ENCODE peak calls at places on chromosomes 5 and 9, in nine cellular contexts. One of them, this sample, is unnamed.

GRCh38 chr9:92664394-92665152 is 5.4 kb downstream of the IPPK start:
- DNase-seq in HTR-8/SVneo: no peak
- DNase-seq in LoVo: no peak
- DNase-seq in right lobe of liver: no peak
- DNase-seq in nephron progenitor cell: no peak
- DNase-seq in activated T-cell treated with anti-CD3 and anti-CD28 coated beads, Interleukin-2, amount 50 U/mL, for 24 hours: peak; percentile 34
- DNase-seq in heart left ventricle: no peak
- DNase-seq in amniotic epithelial cell: no peak
- DNase-seq in stimulated activated effector memory CD8-positive, alpha-beta T cell treated with anti-CD3 and anti-CD28 coated beads, Interleukin-12 subunit alpha, Interleukin-12 subunit beta, amount 100 ng/mL, for 72 hours: no peak
- DNase-seq in this sample: peak; percentile 61

GRCh38 chr9:91882628-91883027 is 67.4 kb downstream of the ROR2 start:
- DNase-seq in HTR-8/SVneo: no peak
- DNase-seq in LoVo: no peak
- DNase-seq in right lobe of liver: no peak
- DNase-seq in nephron progenitor cell: no peak
- DNase-seq in activated T-cell treated with anti-CD3 and anti-CD28 coated beads, Interleukin-2, amount 50 U/mL, for 24 hours: no peak
- DNase-seq in heart left ventricle: no peak
- DNase-seq in amniotic epithelial cell: no peak
- DNase-seq in stimulated activated effector memory CD8-positive, alpha-beta T cell treated with anti-CD3 and anti-CD28 coated beads, Interleukin-12 subunit alpha, Interleukin-12 subunit beta, amount 100 ng/mL, for 72 hours: no peak
- DNase-seq in this sample: no peak

GRCh38 chr5:15550502-15551115 is 50.6 kb downstream of the FBXL7 start:
- DNase-seq in HTR-8/SVneo: no peak
- DNase-seq in LoVo: no peak
- DNase-seq in right lobe of liver: no peak
- DNase-seq in nephron progenitor cell: no peak
- DNase-seq in activated T-cell treated with anti-CD3 and anti-CD28 coated beads, Interleukin-2, amount 50 U/mL, for 24 hours: no peak
- DNase-seq in heart left ventricle: no peak
- DNase-seq in amniotic epithelial cell: no peak
- DNase-seq in stimulated activated effector memory CD8-positive, alpha-beta T cell treated with anti-CD3 and anti-CD28 coated beads, Interleukin-12 subunit alpha, Interleukin-12 subunit beta, amount 100 ng/mL, for 72 hours: no peak
- DNase-seq in this sample: no peak

GRCh38 chr5:112183103-112183634 is 235.9 kb downstream of the EPB41L4A start:
- DNase-seq in HTR-8/SVneo: no peak
- DNase-seq in LoVo: no peak
- DNase-seq in right lobe of liver: no peak
- DNase-seq in nephron progenitor cell: peak; percentile 22
- DNase-seq in activated T-cell treated with anti-CD3 and anti-CD28 coated beads, Interleukin-2, amount 50 U/mL, for 24 hours: no peak
- DNase-seq in heart left ventricle: no peak
- DNase-seq in amniotic epithelial cell: peak; percentile 55
- DNase-seq in stimulated activated effector memory CD8-positive, alpha-beta T cell treated with anti-CD3 and anti-CD28 coated beads, Interleukin-12 subunit alpha, Interleukin-12 subunit beta, amount 100 ng/mL, for 72 hours: no peak
- DNase-seq in this sample: no peak

GRCh38 chr9:27431573-27431972 is 92.5 kb upstream of the IFNK start:
- DNase-seq in HTR-8/SVneo: no peak
- DNase-seq in LoVo: no peak
- DNase-seq in right lobe of liver: no peak
- DNase-seq in nephron progenitor cell: no peak
- DNase-seq in activated T-cell treated with anti-CD3 and anti-CD28 coated beads, Interleukin-2, amount 50 U/mL, for 24 hours: no peak
- DNase-seq in heart left ventricle: no peak
- DNase-seq in amniotic epithelial cell: peak; percentile 11
- DNase-seq in stimulated activated effector memory CD8-positive, alpha-beta T cell treated with anti-CD3 and anti-CD28 coated beads, Interleukin-12 subunit alpha, Interleukin-12 subunit beta, amount 100 ng/mL, for 72 hours: no peak
- DNase-seq in this sample: no peak

GRCh38 chr5:152505442-152506042 is 100.5 kb upstream of the NMUR2 start:
- DNase-seq in HTR-8/SVneo: peak; percentile 27
- DNase-seq in LoVo: peak; percentile 54
- DNase-seq in right lobe of liver: no peak
- DNase-seq in nephron progenitor cell: peak; percentile 54
- DNase-seq in activated T-cell treated with anti-CD3 and anti-CD28 coated beads, Interleukin-2, amount 50 U/mL, for 24 hours: no peak
- DNase-seq in heart left ventricle: peak; percentile 48
- DNase-seq in amniotic epithelial cell: peak; percentile 45
- DNase-seq in stimulated activated effector memory CD8-positive, alpha-beta T cell treated with anti-CD3 and anti-CD28 coated beads, Interleukin-12 subunit alpha, Interleukin-12 subunit beta, amount 100 ng/mL, for 72 hours: peak; percentile 17
- DNase-seq in this sample: peak; percentile 69

GRCh38 chr5:603081-603998 is 8.8 kb upstream of the CEP72 start:
- DNase-seq in HTR-8/SVneo: no peak
- DNase-seq in LoVo: no peak
- DNase-seq in right lobe of liver: peak; percentile 39
- DNase-seq in nephron progenitor cell: no peak
- DNase-seq in activated T-cell treated with anti-CD3 and anti-CD28 coated beads, Interleukin-2, amount 50 U/mL, for 24 hours: peak; percentile 9
- DNase-seq in heart left ventricle: no peak
- DNase-seq in amniotic epithelial cell: no peak
- DNase-seq in stimulated activated effector memory CD8-positive, alpha-beta T cell treated with anti-CD3 and anti-CD28 coated beads, Interleukin-12 subunit alpha, Interleukin-12 subunit beta, amount 100 ng/mL, for 72 hours: no peak
- DNase-seq in this sample: peak; percentile 56

GRCh38 chr5:119470851-119471451 is 18.7 kb downstream of the HSD17B4 start:
- DNase-seq in HTR-8/SVneo: peak; percentile 15
- DNase-seq in LoVo: peak; percentile 29
- DNase-seq in right lobe of liver: no peak
- DNase-seq in nephron progenitor cell: peak; percentile 4
- DNase-seq in activated T-cell treated with anti-CD3 and anti-CD28 coated beads, Interleukin-2, amount 50 U/mL, for 24 hours: no peak
- DNase-seq in heart left ventricle: no peak
- DNase-seq in amniotic epithelial cell: peak; percentile 44
- DNase-seq in stimulated activated effector memory CD8-positive, alpha-beta T cell treated with anti-CD3 and anti-CD28 coated beads, Interleukin-12 subunit alpha, Interleukin-12 subunit beta, amount 100 ng/mL, for 72 hours: no peak
- DNase-seq in this sample: no peak

GRCh38 chr5:43432486-43433365 is 20.5 kb upstream of the CCL28 start:
- DNase-seq in HTR-8/SVneo: peak; percentile 91
- DNase-seq in LoVo: peak; percentile 93
- DNase-seq in right lobe of liver: peak; percentile 82
- DNase-seq in nephron progenitor cell: no peak
- DNase-seq in activated T-cell treated with anti-CD3 and anti-CD28 coated beads, Interleukin-2, amount 50 U/mL, for 24 hours: no peak
- DNase-seq in heart left ventricle: peak; percentile 28
- DNase-seq in amniotic epithelial cell: peak; percentile 95
- DNase-seq in stimulated activated effector memory CD8-positive, alpha-beta T cell treated with anti-CD3 and anti-CD28 coated beads, Interleukin-12 subunit alpha, Interleukin-12 subunit beta, amount 100 ng/mL, for 72 hours: no peak
- DNase-seq in this sample: no peak

GRCh38 chr5:158824167-158824882 is 275.4 kb downstream of the EBF1 start:
- DNase-seq in HTR-8/SVneo: no peak
- DNase-seq in LoVo: no peak
- DNase-seq in right lobe of liver: no peak
- DNase-seq in nephron progenitor cell: no peak
- DNase-seq in activated T-cell treated with anti-CD3 and anti-CD28 coated beads, Interleukin-2, amount 50 U/mL, for 24 hours: no peak
- DNase-seq in heart left ventricle: no peak
- DNase-seq in amniotic epithelial cell: no peak
- DNase-seq in stimulated activated effector memory CD8-positive, alpha-beta T cell treated with anti-CD3 and anti-CD28 coated beads, Interleukin-12 subunit alpha, Interleukin-12 subunit beta, amount 100 ng/mL, for 72 hours: no peak
- DNase-seq in this sample: no peak

GRCh38 chr9:88462191-88462590 is 72.8 kb upstream of the NXNL2 start:
- DNase-seq in HTR-8/SVneo: no peak
- DNase-seq in LoVo: no peak
- DNase-seq in right lobe of liver: no peak
- DNase-seq in nephron progenitor cell: no peak
- DNase-seq in activated T-cell treated with anti-CD3 and anti-CD28 coated beads, Interleukin-2, amount 50 U/mL, for 24 hours: no peak
- DNase-seq in heart left ventricle: no peak
- DNase-seq in amniotic epithelial cell: peak; percentile 87
- DNase-seq in stimulated activated effector memory CD8-positive, alpha-beta T cell treated with anti-CD3 and anti-CD28 coated beads, Interleukin-12 subunit alpha, Interleukin-12 subunit beta, amount 100 ng/mL, for 72 hours: no peak
- DNase-seq in this sample: no peak

GRCh38 chr5:74638776-74639537 is 1.6 kb downstream of the ENC1 start:
- DNase-seq in HTR-8/SVneo: no peak
- DNase-seq in LoVo: peak; percentile 36
- DNase-seq in right lobe of liver: no peak
- DNase-seq in nephron progenitor cell: no peak
- DNase-seq in activated T-cell treated with anti-CD3 and anti-CD28 coated beads, Interleukin-2, amount 50 U/mL, for 24 hours: no peak
- DNase-seq in heart left ventricle: no peak
- DNase-seq in amniotic epithelial cell: peak; percentile 44
- DNase-seq in stimulated activated effector memory CD8-positive, alpha-beta T cell treated with anti-CD3 and anti-CD28 coated beads, Interleukin-12 subunit alpha, Interleukin-12 subunit beta, amount 100 ng/mL, for 72 hours: no peak
- DNase-seq in this sample: no peak

GRCh38 chr5:157977957-157978505 is 119.1 kb upstream of the CLINT1 start:
- DNase-seq in HTR-8/SVneo: no peak
- DNase-seq in LoVo: no peak
- DNase-seq in right lobe of liver: no peak
- DNase-seq in nephron progenitor cell: no peak
- DNase-seq in activated T-cell treated with anti-CD3 and anti-CD28 coated beads, Interleukin-2, amount 50 U/mL, for 24 hours: no peak
- DNase-seq in heart left ventricle: no peak
- DNase-seq in amniotic epithelial cell: no peak
- DNase-seq in stimulated activated effector memory CD8-positive, alpha-beta T cell treated with anti-CD3 and anti-CD28 coated beads, Interleukin-12 subunit alpha, Interleukin-12 subunit beta, amount 100 ng/mL, for 72 hours: no peak
- DNase-seq in this sample: no peak

GRCh38 chr5:77628840-77629552 is 9.5 kb downstream of the OTP start:
- DNase-seq in HTR-8/SVneo: no peak
- DNase-seq in LoVo: no peak
- DNase-seq in right lobe of liver: no peak
- DNase-seq in nephron progenitor cell: no peak
- DNase-seq in activated T-cell treated with anti-CD3 and anti-CD28 coated beads, Interleukin-2, amount 50 U/mL, for 24 hours: no peak
- DNase-seq in heart left ventricle: no peak
- DNase-seq in amniotic epithelial cell: no peak
- DNase-seq in stimulated activated effector memory CD8-positive, alpha-beta T cell treated with anti-CD3 and anti-CD28 coated beads, Interleukin-12 subunit alpha, Interleukin-12 subunit beta, amount 100 ng/mL, for 72 hours: no peak
- DNase-seq in this sample: no peak

GRCh38 chr9:125889122-125889523 is 141.9 kb downstream of the PBX3 start:
- DNase-seq in HTR-8/SVneo: no peak
- DNase-seq in LoVo: no peak
- DNase-seq in right lobe of liver: peak; percentile 38
- DNase-seq in nephron progenitor cell: no peak
- DNase-seq in activated T-cell treated with anti-CD3 and anti-CD28 coated beads, Interleukin-2, amount 50 U/mL, for 24 hours: peak; percentile 33
- DNase-seq in heart left ventricle: peak; percentile 37
- DNase-seq in amniotic epithelial cell: peak; percentile 29
- DNase-seq in stimulated activated effector memory CD8-positive, alpha-beta T cell treated with anti-CD3 and anti-CD28 coated beads, Interleukin-12 subunit alpha, Interleukin-12 subunit beta, amount 100 ng/mL, for 72 hours: no peak
- DNase-seq in this sample: no peak

GRCh38 chr9:88092699-88093359 is 45.4 kb downstream of the SPATA31C2 start:
- DNase-seq in HTR-8/SVneo: no peak
- DNase-seq in LoVo: no peak
- DNase-seq in right lobe of liver: peak; percentile 50
- DNase-seq in nephron progenitor cell: no peak
- DNase-seq in activated T-cell treated with anti-CD3 and anti-CD28 coated beads, Interleukin-2, amount 50 U/mL, for 24 hours: no peak
- DNase-seq in heart left ventricle: no peak
- DNase-seq in amniotic epithelial cell: peak; percentile 85
- DNase-seq in stimulated activated effector memory CD8-positive, alpha-beta T cell treated with anti-CD3 and anti-CD28 coated beads, Interleukin-12 subunit alpha, Interleukin-12 subunit beta, amount 100 ng/mL, for 72 hours: no peak
- DNase-seq in this sample: no peak

GRCh38 chr5:115888027-115888426 is 46.3 kb downstream of the AP3S1 start:
- DNase-seq in HTR-8/SVneo: no peak
- DNase-seq in LoVo: no peak
- DNase-seq in right lobe of liver: no peak
- DNase-seq in nephron progenitor cell: no peak
- DNase-seq in activated T-cell treated with anti-CD3 and anti-CD28 coated beads, Interleukin-2, amount 50 U/mL, for 24 hours: no peak
- DNase-seq in heart left ventricle: no peak
- DNase-seq in amniotic epithelial cell: peak; percentile 61
- DNase-seq in stimulated activated effector memory CD8-positive, alpha-beta T cell treated with anti-CD3 and anti-CD28 coated beads, Interleukin-12 subunit alpha, Interleukin-12 subunit beta, amount 100 ng/mL, for 72 hours: no peak
- DNase-seq in this sample: no peak

GRCh38 chr9:38053697-38054461 is 15.1 kb downstream of the SHB start:
- DNase-seq in HTR-8/SVneo: no peak
- DNase-seq in LoVo: no peak
- DNase-seq in right lobe of liver: no peak
- DNase-seq in nephron progenitor cell: no peak
- DNase-seq in activated T-cell treated with anti-CD3 and anti-CD28 coated beads, Interleukin-2, amount 50 U/mL, for 24 hours: no peak
- DNase-seq in heart left ventricle: no peak
- DNase-seq in amniotic epithelial cell: no peak
- DNase-seq in stimulated activated effector memory CD8-positive, alpha-beta T cell treated with anti-CD3 and anti-CD28 coated beads, Interleukin-12 subunit alpha, Interleukin-12 subunit beta, amount 100 ng/mL, for 72 hours: no peak
- DNase-seq in this sample: no peak

GRCh38 chr5:169116961-169117461 is 183.9 kb downstream of the SLIT3 start:
- DNase-seq in HTR-8/SVneo: peak; percentile 22
- DNase-seq in LoVo: no peak
- DNase-seq in right lobe of liver: no peak
- DNase-seq in nephron progenitor cell: peak; percentile 13
- DNase-seq in activated T-cell treated with anti-CD3 and anti-CD28 coated beads, Interleukin-2, amount 50 U/mL, for 24 hours: no peak
- DNase-seq in heart left ventricle: no peak
- DNase-seq in amniotic epithelial cell: no peak
- DNase-seq in stimulated activated effector memory CD8-positive, alpha-beta T cell treated with anti-CD3 and anti-CD28 coated beads, Interleukin-12 subunit alpha, Interleukin-12 subunit beta, amount 100 ng/mL, for 72 hours: no peak
- DNase-seq in this sample: no peak

GRCh38 chr5:169218176-169218575 is 82.8 kb downstream of the SLIT3 start:
- DNase-seq in HTR-8/SVneo: no peak
- DNase-seq in LoVo: no peak
- DNase-seq in right lobe of liver: no peak
- DNase-seq in nephron progenitor cell: no peak
- DNase-seq in activated T-cell treated with anti-CD3 and anti-CD28 coated beads, Interleukin-2, amount 50 U/mL, for 24 hours: no peak
- DNase-seq in heart left ventricle: no peak
- DNase-seq in amniotic epithelial cell: no peak
- DNase-seq in stimulated activated effector memory CD8-positive, alpha-beta T cell treated with anti-CD3 and anti-CD28 coated beads, Interleukin-12 subunit alpha, Interleukin-12 subunit beta, amount 100 ng/mL, for 72 hours: no peak
- DNase-seq in this sample: no peak

GRCh38 chr9:83483223-83483622 is 55.0 kb downstream of the FRMD3 start:
- DNase-seq in HTR-8/SVneo: no peak
- DNase-seq in LoVo: no peak
- DNase-seq in right lobe of liver: no peak
- DNase-seq in nephron progenitor cell: no peak
- DNase-seq in activated T-cell treated with anti-CD3 and anti-CD28 coated beads, Interleukin-2, amount 50 U/mL, for 24 hours: no peak
- DNase-seq in heart left ventricle: no peak
- DNase-seq in amniotic epithelial cell: no peak
- DNase-seq in stimulated activated effector memory CD8-positive, alpha-beta T cell treated with anti-CD3 and anti-CD28 coated beads, Interleukin-12 subunit alpha, Interleukin-12 subunit beta, amount 100 ng/mL, for 72 hours: no peak
- DNase-seq in this sample: no peak

GRCh38 chr5:126097881-126098280 is 325.3 kb upstream of the GRAMD2B start:
- DNase-seq in HTR-8/SVneo: no peak
- DNase-seq in LoVo: no peak
- DNase-seq in right lobe of liver: no peak
- DNase-seq in nephron progenitor cell: no peak
- DNase-seq in activated T-cell treated with anti-CD3 and anti-CD28 coated beads, Interleukin-2, amount 50 U/mL, for 24 hours: no peak
- DNase-seq in heart left ventricle: no peak
- DNase-seq in amniotic epithelial cell: no peak
- DNase-seq in stimulated activated effector memory CD8-positive, alpha-beta T cell treated with anti-CD3 and anti-CD28 coated beads, Interleukin-12 subunit alpha, Interleukin-12 subunit beta, amount 100 ng/mL, for 72 hours: no peak
- DNase-seq in this sample: no peak

GRCh38 chr5:177997846-177998245 is 1.8 kb upstream of the PROP1 start:
- DNase-seq in HTR-8/SVneo: no peak
- DNase-seq in LoVo: no peak
- DNase-seq in right lobe of liver: no peak
- DNase-seq in nephron progenitor cell: no peak
- DNase-seq in activated T-cell treated with anti-CD3 and anti-CD28 coated beads, Interleukin-2, amount 50 U/mL, for 24 hours: no peak
- DNase-seq in heart left ventricle: no peak
- DNase-seq in amniotic epithelial cell: no peak
- DNase-seq in stimulated activated effector memory CD8-positive, alpha-beta T cell treated with anti-CD3 and anti-CD28 coated beads, Interleukin-12 subunit alpha, Interleukin-12 subunit beta, amount 100 ng/mL, for 72 hours: no peak
- DNase-seq in this sample: no peak

GRCh38 chr5:34765662-34766061 is 73.3 kb upstream of the TTC23L start:
- DNase-seq in HTR-8/SVneo: no peak
- DNase-seq in LoVo: no peak
- DNase-seq in right lobe of liver: no peak
- DNase-seq in nephron progenitor cell: no peak
- DNase-seq in activated T-cell treated with anti-CD3 and anti-CD28 coated beads, Interleukin-2, amount 50 U/mL, for 24 hours: no peak
- DNase-seq in heart left ventricle: no peak
- DNase-seq in amniotic epithelial cell: no peak
- DNase-seq in stimulated activated effector memory CD8-positive, alpha-beta T cell treated with anti-CD3 and anti-CD28 coated beads, Interleukin-12 subunit alpha, Interleukin-12 subunit beta, amount 100 ng/mL, for 72 hours: no peak
- DNase-seq in this sample: no peak

GRCh38 chr5:148569948-148570347 is 84.4 kb downstream of the HTR4 start:
- DNase-seq in HTR-8/SVneo: no peak
- DNase-seq in LoVo: peak; percentile 5
- DNase-seq in right lobe of liver: no peak
- DNase-seq in nephron progenitor cell: no peak
- DNase-seq in activated T-cell treated with anti-CD3 and anti-CD28 coated beads, Interleukin-2, amount 50 U/mL, for 24 hours: no peak
- DNase-seq in heart left ventricle: no peak
- DNase-seq in amniotic epithelial cell: no peak
- DNase-seq in stimulated activated effector memory CD8-positive, alpha-beta T cell treated with anti-CD3 and anti-CD28 coated beads, Interleukin-12 subunit alpha, Interleukin-12 subunit beta, amount 100 ng/mL, for 72 hours: no peak
- DNase-seq in this sample: no peak

GRCh38 chr5:156240414-156240813 is 86.5 kb upstream of the SGCD start:
- DNase-seq in HTR-8/SVneo: no peak
- DNase-seq in LoVo: no peak
- DNase-seq in right lobe of liver: no peak
- DNase-seq in nephron progenitor cell: no peak
- DNase-seq in activated T-cell treated with anti-CD3 and anti-CD28 coated beads, Interleukin-2, amount 50 U/mL, for 24 hours: no peak
- DNase-seq in heart left ventricle: no peak
- DNase-seq in amniotic epithelial cell: no peak
- DNase-seq in stimulated activated effector memory CD8-positive, alpha-beta T cell treated with anti-CD3 and anti-CD28 coated beads, Interleukin-12 subunit alpha, Interleukin-12 subunit beta, amount 100 ng/mL, for 72 hours: no peak
- DNase-seq in this sample: no peak

GRCh38 chr5:137833463-137833862 is 34.2 kb upstream of the MYOT start:
- DNase-seq in HTR-8/SVneo: peak; percentile 68
- DNase-seq in LoVo: peak; percentile 92
- DNase-seq in right lobe of liver: no peak
- DNase-seq in nephron progenitor cell: no peak
- DNase-seq in activated T-cell treated with anti-CD3 and anti-CD28 coated beads, Interleukin-2, amount 50 U/mL, for 24 hours: no peak
- DNase-seq in heart left ventricle: no peak
- DNase-seq in amniotic epithelial cell: peak; percentile 92
- DNase-seq in stimulated activated effector memory CD8-positive, alpha-beta T cell treated with anti-CD3 and anti-CD28 coated beads, Interleukin-12 subunit alpha, Interleukin-12 subunit beta, amount 100 ng/mL, for 72 hours: no peak
- DNase-seq in this sample: no peak

GRCh38 chr9:129160712-129161533 is 17.1 kb downstream of the IER5L start:
- DNase-seq in HTR-8/SVneo: no peak
- DNase-seq in LoVo: no peak
- DNase-seq in right lobe of liver: no peak
- DNase-seq in nephron progenitor cell: no peak
- DNase-seq in activated T-cell treated with anti-CD3 and anti-CD28 coated beads, Interleukin-2, amount 50 U/mL, for 24 hours: no peak
- DNase-seq in heart left ventricle: no peak
- DNase-seq in amniotic epithelial cell: peak; percentile 57
- DNase-seq in stimulated activated effector memory CD8-positive, alpha-beta T cell treated with anti-CD3 and anti-CD28 coated beads, Interleukin-12 subunit alpha, Interleukin-12 subunit beta, amount 100 ng/mL, for 72 hours: no peak
- DNase-seq in this sample: no peak

GRCh38 chr5:111934511-111934910 is 177.5 kb upstream of the NREP start:
- DNase-seq in HTR-8/SVneo: no peak
- DNase-seq in LoVo: no peak
- DNase-seq in right lobe of liver: no peak
- DNase-seq in nephron progenitor cell: no peak
- DNase-seq in activated T-cell treated with anti-CD3 and anti-CD28 coated beads, Interleukin-2, amount 50 U/mL, for 24 hours: no peak
- DNase-seq in heart left ventricle: no peak
- DNase-seq in amniotic epithelial cell: peak; percentile 97
- DNase-seq in stimulated activated effector memory CD8-positive, alpha-beta T cell treated with anti-CD3 and anti-CD28 coated beads, Interleukin-12 subunit alpha, Interleukin-12 subunit beta, amount 100 ng/mL, for 72 hours: no peak
- DNase-seq in this sample: no peak

GRCh38 chr9:131854906-131855504 is 115.1 kb upstream of the RAPGEF1 start:
- DNase-seq in HTR-8/SVneo: no peak
- DNase-seq in LoVo: no peak
- DNase-seq in right lobe of liver: no peak
- DNase-seq in nephron progenitor cell: no peak
- DNase-seq in activated T-cell treated with anti-CD3 and anti-CD28 coated beads, Interleukin-2, amount 50 U/mL, for 24 hours: no peak
- DNase-seq in heart left ventricle: no peak
- DNase-seq in amniotic epithelial cell: no peak
- DNase-seq in stimulated activated effector memory CD8-positive, alpha-beta T cell treated with anti-CD3 and anti-CD28 coated beads, Interleukin-12 subunit alpha, Interleukin-12 subunit beta, amount 100 ng/mL, for 72 hours: no peak
- DNase-seq in this sample: no peak

This sample was measured in activated effector memory CD4-positive, alpha-beta T cell treated with anti-CD3 and anti-CD28 coated beads, Interleukin-2, amount 50 U/mL, for 16 hours.